ENCODE peak calls at places on chromosomes 5 and 9, in six cellular contexts. H is GM23338, X is spleen, Z is HL-60, S is sigmoid colon, A is HCT116. Y is an unnamed sample. For H3K27me3, the result is how much of the 10 kb centered on the place peaks cover.

GRCh38 chr9:122475717-122476116 is 2.0 kb downstream of the OR1J1 start:
- DNase-seq in A (no peak), Z (no peak), S (no peak), X (no peak), H (no peak), Y (no peak)

GRCh38 chr5:53333160-53333559 is 147.3 kb upstream of the FST start:
- DNase-seq in X (no peak), Z (no peak), H (no peak), S (no peak), A (no peak), Y (no peak)

GRCh38 chr9:133779081-133779480 is 40.9 kb upstream of the SARDH start:
- DNase-seq in S (no peak), H (no peak), A (no peak), X (peak), Z (no peak), Y (no peak)

GRCh38 chr9:127589955-127590370 is 22.1 kb upstream of the STXBP1 start:
- DNase-seq in S (peak), A (no peak), H (peak), X (no peak), Z (peak), Y (peak)

GRCh38 chr5:167940911-167941310 is 350.5 kb upstream of the WWC1 start:
- DNase-seq in H (no peak), S (no peak), X (no peak), A (no peak), Z (no peak), Y (no peak)

GRCh38 chr5:152202321-152202720 is 202.8 kb downstream of the NMUR2 start:
- DNase-seq in H (no peak), A (no peak), S (no peak), Z (no peak), X (no peak), Y (no peak)

GRCh38 chr5:160507181-160507811 is 85.6 kb downstream of the PTTG1 start:
- DNase-seq in A (no peak), Z (no peak), H (no peak), X (no peak), S (no peak), Y (no peak)

GRCh38 chr5:11563822-11564221 is 340.4 kb downstream of the CTNND2 start:
- DNase-seq in Z (no peak), S (no peak), H (no peak), X (no peak), A (no peak), Y (no peak)

GRCh38 chr9:14797442-14797841 is 74.9 kb upstream of the CER1 start:
- DNase-seq in X (no peak), S (no peak), A (no peak), Z (no peak), H (no peak), Y (no peak)

GRCh38 chr9:114141553-114142548 is 13.5 kb upstream of the COL27A1 start:
- DNase-seq in A (no peak), X (no peak), H (no peak), S (no peak), Z (no peak), Y (no peak)

GRCh38 chr5:133358271-133358670 is 254.1 kb downstream of the FSTL4 start:
- DNase-seq in X (no peak), A (no peak), Z (no peak), H (no peak), S (no peak), Y (peak)

GRCh38 chr5:93371893-93372292 is 209.1 kb downstream of the NR2F1-AS1 start:
- DNase-seq in Z (no peak), A (no peak), X (no peak), H (no peak), S (no peak), Y (no peak)

GRCh38 chr9:93301291-93301811 is 117.4 kb downstream of the WNK2 start:
- DNase-seq in A (no peak), Z (no peak), H (no peak), X (peak), S (peak), Y (peak)

GRCh38 chr5:82347213-82347947 is 69.2 kb upstream of the RPS23 start:
- DNase-seq in Z (no peak), H (peak), X (no peak), S (no peak), A (no peak), Y (no peak)

GRCh38 chr5:14199902-14200301 is 56.8 kb downstream of the TRIO start:
- DNase-seq in A (no peak), H (no peak), Z (no peak), X (no peak), S (no peak), Y (no peak)

GRCh38 chr5:97425511-97425910 is 242.5 kb upstream of the RIOK2 start:
- DNase-seq in S (no peak), A (no peak), H (peak), X (peak), Z (no peak), Y (no peak)

GRCh38 chr5:27472000-27472763 is 433.8 kb upstream of the CDH9 start:
- DNase-seq in Z (no peak), X (no peak), H (peak), A (no peak), S (no peak), Y (no peak)

GRCh38 chr5:81601912-81602311 is 149.0 kb downstream of the SSBP2 start:
- DNase-seq in S (no peak), Z (no peak), X (no peak), H (no peak), A (no peak), Y (no peak)

GRCh38 chr9:112104901-112105300 is 70.2 kb downstream of the SUSD1 start:
- DNase-seq in A (no peak), S (no peak), X (no peak), H (no peak), Z (no peak), Y (no peak)

GRCh38 chr9:116345817-116346216 is 192.2 kb downstream of the PAPPA start:
- DNase-seq in H (no peak), S (no peak), A (no peak), Z (no peak), X (no peak), Y (no peak)

DNA sequence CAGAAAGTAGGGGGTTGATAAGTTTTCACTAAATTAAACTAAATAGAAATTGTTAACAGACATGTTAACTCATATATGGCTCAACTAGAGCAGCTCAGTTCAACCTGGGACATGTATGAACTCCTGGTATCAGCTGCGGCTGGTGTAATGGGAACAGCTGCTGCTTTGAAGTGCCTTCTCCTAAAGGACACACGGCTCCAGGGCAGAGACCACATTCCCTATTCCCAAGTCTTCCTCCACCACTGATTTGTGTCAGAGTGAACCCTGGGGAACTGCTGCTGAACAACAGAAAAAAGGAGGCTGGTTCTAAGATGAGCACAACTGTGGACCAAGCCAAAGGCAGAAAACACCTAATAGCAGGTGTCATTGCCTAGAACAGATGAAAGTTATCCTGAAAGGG is 71.1 kb downstream of the MAPKAP1 start:
- DNase-seq in S (no peak), X (no peak), Z (no peak), A (no peak), H (no peak), Y (no peak)
- H3K4me3 ChIP-seq in S (no peak), X (no peak), Z (no peak), A (no peak), H (no peak), Y (no peak)

GRCh38 chr9:136197372-136197875 is 7.5 kb downstream of the LHX3 start:
- DNase-seq in X (no peak), S (no peak), H (peak), A (no peak), Z (no peak), Y (no peak)
- H3K27me3 ChIP-seq in X (half or more), S (half or more), H (half or more), A (under half), Z (half or more), Y (half or more)

DNA sequence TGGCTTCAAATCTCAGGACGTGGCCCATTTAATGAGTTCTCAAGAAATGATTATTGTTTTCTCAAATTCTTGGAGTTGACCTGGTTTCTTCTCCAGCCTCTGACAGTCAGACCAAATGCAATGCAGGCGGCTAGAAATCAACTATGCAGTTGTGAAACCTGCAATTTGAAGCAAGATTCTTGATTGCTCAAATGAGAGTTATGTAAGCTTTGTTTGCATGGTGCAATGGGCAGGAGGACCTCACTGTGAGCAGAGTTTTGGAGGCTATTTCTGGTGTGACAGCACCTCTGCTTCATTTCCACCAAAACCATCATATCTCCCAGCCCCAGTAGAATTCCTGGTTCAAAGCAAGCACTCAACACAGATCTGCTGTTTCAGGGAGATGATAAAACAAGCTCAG is 500.0 kb upstream of the KLF4 start:
- DNase-seq in Z (peak), X (no peak), H (no peak), S (peak), A (no peak), Y (no peak)
- TF ChIP-seq POLR2AphosphoS5 in Z (peak), X (no peak), H (no peak), S (peak), A (no peak), Y (peak)

GRCh38 chr9:91930475-91930874 is 19.6 kb downstream of the ROR2 start:
- DNase-seq in H (peak), A (no peak), Z (no peak), X (no peak), S (no peak), Y (no peak)
- H3K4me3 ChIP-seq in H (no peak), A (no peak), Z (no peak), X (no peak), S (no peak), Y (no peak)

Y was measured in suprapubic skin.